ENCODE peak calls at places on chromosomes 7 and 10, in seven cellular contexts. U, K, G, C, E, Y and V are unnamed samples.

GRCh38 chr10:16583382-16583781 is 61.7 kb upstream of the C1QL3 start:
- DNase-seq in U (no peak), C (no peak), E (no peak), G (no peak), K (no peak), Y (no peak), V (no peak)

GRCh38 chr10:10804998-10805737 is 212.5 kb upstream of the CELF2 start:
- DNase-seq in Y (no peak), E (no peak), G (no peak), U (peak; percentile 77), C (peak; percentile 79), K (no peak), V (no peak)

GRCh38 chr10:5526691-5527331 is 2.0 kb downstream of the CALML3 start:
- DNase-seq in K (peak; percentile 13), U (no peak), E (no peak), C (no peak), G (no peak), Y (no peak), V (no peak)

GRCh38 chr10:118213456-118213855 is 128.7 kb downstream of the FAM204A start:
- DNase-seq in U (no peak), G (no peak), Y (no peak), K (no peak), C (no peak), E (no peak), V (no peak)

GRCh38 chr10:91901784-91902677 is 7.3 kb downstream of the FGFBP3 start:
- DNase-seq in C (peak; percentile 40), Y (peak; percentile 97), G (no peak), K (peak; percentile 49), U (peak; percentile 97), E (peak; percentile 43), V (no peak)

GRCh38 chr7:123624527-123625183 is 23.0 kb downstream of the ASB15 start:
- DNase-seq in U (peak; percentile 25), E (no peak), G (no peak), C (peak; percentile 7), Y (no peak), K (peak; percentile 66), V (no peak)

GRCh38 chr7:43880596-43880995 is 11.3 kb upstream of the MRPS24 start:
- DNase-seq in Y (peak; percentile 18), U (peak; percentile 78), E (no peak), K (no peak), G (no peak), C (no peak), V (no peak)

GRCh38 chr7:90209776-90210175 is 1.8 kb upstream of the STEAP2 start:
- DNase-seq in U (peak; percentile 11), G (no peak), K (no peak), C (no peak), E (no peak), Y (no peak), V (no peak)

GRCh38 chr7:92057375-92057774 is 76.9 kb downstream of the CYP51A1 start:
- DNase-seq in G (no peak), Y (no peak), K (peak; percentile 62), C (no peak), U (no peak), E (no peak), V (no peak)

GRCh38 chr10:10490187-10490980 is 527.3 kb upstream of the CELF2 start:
- DNase-seq in C (no peak), Y (no peak), K (no peak), U (peak; percentile 30), G (no peak), E (no peak), V (no peak)

GRCh38 chr10:70874061-70874460 is 14.3 kb downstream of the PCBD1 start:
- DNase-seq in K (no peak), Y (no peak), G (no peak), U (no peak), E (no peak), C (no peak), V (no peak)

GRCh38 chr10:47164800-47165128 is 135.2 kb upstream of the GDF10 start:
- DNase-seq in C (no peak), K (no peak), U (peak; percentile 28), E (no peak), G (no peak), Y (peak; percentile 62), V (no peak)

GRCh38 chr10:1846050-1846449 is 108.7 kb upstream of the ADARB2 start:
- DNase-seq in G (no peak), E (no peak), K (no peak), C (no peak), U (no peak), Y (no peak), V (no peak)
- TF ChIP-seq CTCF in G (no peak), E (no peak), K (no peak), C (no peak), U (no peak), Y (no peak), V (no peak)

GRCh38 chr10:60541461-60541860 is 151.8 kb upstream of the ANK3 start:
- DNase-seq in Y (no peak), G (no peak), U (no peak), E (no peak), C (no peak), K (no peak), V (no peak)
- H3K27ac ChIP-seq in Y (no peak overlapping the region), G (no peak overlapping the region), U (no peak overlapping the region), E (no peak overlapping the region), C (no peak overlapping the region), K (no peak overlapping the region), V (no peak overlapping the region)

DNA sequence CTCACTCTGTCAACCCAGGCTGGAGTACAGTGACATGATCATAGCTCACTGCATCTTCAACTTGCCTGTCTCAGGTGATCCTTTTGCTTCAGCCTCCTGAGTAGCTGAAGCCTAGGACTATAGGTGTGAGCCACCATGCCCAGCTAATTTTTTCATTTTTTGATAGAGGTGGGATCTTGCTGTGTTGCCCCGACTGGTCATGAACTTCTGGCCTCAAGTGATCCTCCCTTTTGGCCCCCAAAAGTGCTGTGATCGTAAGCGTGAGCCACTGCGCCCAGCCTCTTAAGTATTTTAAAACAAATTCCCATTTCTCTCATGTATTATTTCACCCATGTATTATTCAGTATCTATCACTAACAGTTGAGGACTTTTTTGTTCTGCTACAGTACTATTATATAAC is 43.5 kb downstream of the KMT2E start:
- DNase-seq in E (no peak), Y (no peak), G (no peak), C (no peak), U (no peak), K (no peak), V (no peak)
- H3K36me3 ChIP-seq in E (no peaks in the 10 kb centered on the region), Y (peaks cover 2% of the 10 kb centered on the region), G (no peaks in the 10 kb centered on the region), C (peaks cover 5% of the 10 kb centered on the region), U (peaks cover 15% of the 10 kb centered on the region), K (peaks cover 16% of the 10 kb centered on the region), V (peaks cover 9% of the 10 kb centered on the region)

GRCh38 chr10:44355630-44356029 is 29.3 kb downstream of the CXCL12 start:
- DNase-seq in U (no peak), K (no peak), Y (no peak), C (no peak), G (no peak), E (no peak), V (no peak)

GRCh38 chr10:44358080-44358771 is 26.7 kb downstream of the CXCL12 start:
- DNase-seq in Y (no peak), K (no peak), G (no peak), U (no peak), E (no peak), C (no peak), V (no peak)

GRCh38 chr10:44357141-44357540 is 27.8 kb downstream of the CXCL12 start:
- DNase-seq in Y (no peak), K (no peak), E (no peak), U (no peak), C (no peak), G (no peak), V (no peak)

GRCh38 chr10:44353721-44354120 is 31.2 kb downstream of the CXCL12 start:
- DNase-seq in Y (no peak), E (no peak), U (no peak), G (no peak), C (no peak), K (no peak), V (no peak)

DNA sequence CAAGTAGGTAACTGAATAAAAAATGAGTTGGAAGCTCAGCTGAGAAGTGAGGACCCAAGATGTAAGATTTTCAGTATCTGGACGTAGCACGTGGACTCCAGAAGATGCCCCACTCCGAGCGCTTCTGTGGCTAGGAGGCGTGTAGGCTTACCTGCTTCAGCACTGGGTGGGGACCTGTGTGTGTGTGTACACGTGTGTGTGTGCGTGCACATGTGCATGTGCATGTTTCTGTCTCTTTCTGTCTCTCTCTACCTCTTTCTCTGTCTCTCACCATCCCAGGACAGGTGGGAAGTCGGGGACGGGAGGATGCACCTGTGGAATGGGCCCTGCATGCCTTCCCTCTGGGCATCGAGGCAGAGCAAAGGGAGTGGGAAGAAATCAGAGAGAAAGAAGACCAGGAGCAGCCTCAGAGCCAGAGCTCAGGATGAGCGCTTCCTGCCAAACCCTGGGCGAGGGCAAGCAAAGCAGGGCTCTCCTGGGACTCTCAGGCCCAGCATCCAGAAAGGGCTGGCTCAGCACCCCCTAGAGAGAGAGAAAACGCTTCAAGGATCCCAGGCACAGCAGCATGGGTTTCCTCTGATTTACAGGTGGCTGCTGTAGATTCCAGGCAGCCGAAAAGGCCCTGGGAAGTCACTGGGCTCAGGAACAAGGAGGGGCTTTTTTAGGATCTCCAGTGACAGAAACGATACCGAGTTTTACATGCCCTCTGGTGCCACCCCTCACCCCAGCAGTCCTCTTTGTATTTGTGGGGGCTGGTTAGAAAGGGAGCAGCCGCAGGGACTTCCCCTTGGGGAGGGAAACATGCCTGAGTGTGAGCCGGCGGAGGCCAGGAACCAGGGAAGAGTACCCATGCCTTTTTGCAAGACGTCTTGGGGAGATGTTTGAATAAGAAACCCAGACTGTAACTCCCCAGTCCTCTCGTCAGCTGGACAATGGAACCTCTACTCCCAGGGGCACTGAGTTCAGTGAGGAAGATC is 28.5 kb downstream of the CXCL12 start:
- DNase-seq in Y (no peak), C (no peak), U (no peak), K (no peak), E (no peak), G (no peak), V (no peak)
- TF ChIP-seq CTCF in Y (no peak), C (no peak), U (no peak), K (no peak), E (no peak), G (no peak), V (no peak)

DNA sequence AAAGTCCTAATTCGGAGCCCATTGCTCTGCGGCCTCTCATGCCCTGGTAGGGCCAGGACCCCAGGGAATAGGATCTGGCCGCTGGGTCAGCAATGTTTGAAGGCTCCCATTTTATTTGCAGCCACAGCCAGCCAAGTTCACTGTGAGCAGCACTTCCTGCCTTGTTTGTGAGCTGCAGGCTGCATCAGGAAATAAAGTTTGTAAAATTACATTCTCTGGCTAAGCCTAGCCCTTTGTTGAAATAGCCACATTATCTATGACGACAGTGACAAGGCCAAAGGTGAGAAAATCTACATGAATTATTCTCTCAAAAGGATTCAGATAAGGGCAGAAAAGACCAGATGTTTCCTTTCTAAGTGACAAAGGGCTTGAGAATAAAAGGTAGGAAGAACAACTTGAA is 23.7 kb upstream of the ITGB1 start:
- DNase-seq in Y (peak; percentile 68), U (peak; percentile 68), C (no peak), K (peak; percentile 50), G (no peak), E (no peak), V (no peak)
- H3K27ac ChIP-seq in Y (peak overlapping the region; percentile 98), U (peak overlapping the region; percentile 87), C (peak overlapping the region; percentile 99), K (peak overlapping the region; percentile 91), G (peak overlapping the region; percentile 89), E (peak overlapping the region; percentile 91), V (peak overlapping the region; percentile 90)

GRCh38 chr7:66575398-66575797 is 53.3 kb upstream of the KCTD7 start:
- DNase-seq in U (no peak), G (no peak), E (no peak), Y (no peak), K (no peak), C (no peak), V (no peak)

GRCh38 chr7:66576646-66577045 is 52.0 kb upstream of the KCTD7 start:
- DNase-seq in Y (no peak), K (no peak), U (no peak), E (no peak), C (no peak), G (no peak), V (no peak)

GRCh38 chr7:66571568-66571967 is 57.1 kb upstream of the KCTD7 start:
- DNase-seq in E (no peak), C (no peak), U (no peak), G (no peak), Y (no peak), K (no peak), V (no peak)
- H3K36me3 ChIP-seq in E (peaks cover 26% of the 10 kb centered on the region), C (peaks cover 15% of the 10 kb centered on the region), U (peaks cover 33% of the 10 kb centered on the region), G (no peaks in the 10 kb centered on the region), Y (peaks cover 19% of the 10 kb centered on the region), K (peaks cover 77% of the 10 kb centered on the region), V (peaks cover 20% of the 10 kb centered on the region)